ENCODE peak calls at places on chromosomes 2 and 18, in ten cellular contexts. S is thoracic aorta; T is dorsolateral prefrontal cortex; V is NCI-H1105; R is NCI-H2227 treated with DMSO at 0.1 percent for 48 hours; J is EL; Q is stimulated activated CD4-positive, alpha-beta T cell treated with anti-CD3 and anti-CD28 coated beads, TNF-alpha, amount 100 ng/mL, for 24 hours; L is nephron progenitor cell; G is iris pigment epithelial cell; I is transverse colon. M is an unnamed sample.

GRCh38 chr2:73931531-73932500 is 5.1 kb downstream of the DGUOK start:
- DNase-seq in S (no peak), T (no peak), V (no peak), R (no peak), J (peak), Q (peak), L (no peak), G (peak), I (no peak), M (no peak)

GRCh38 chr2:160062283-160063005 is at the start of gene PLA2R1:
- DNase-seq in S (no peak), T (peak), V (no peak), R (peak), J (peak), Q (no peak), L (peak), G (peak), I (peak), M (no peak)

GRCh38 chr2:170822292-170822884 is 5.7 kb downstream of the GAD1 start:
- DNase-seq in S (no peak), T (no peak), V (no peak), R (no peak), J (peak), Q (no peak), L (peak), G (no peak), I (no peak), M (no peak)

GRCh38 chr18:78635093-78635800 is 344.4 kb upstream of the SALL3 start:
- DNase-seq in S (no peak), T (no peak), V (no peak), R (no peak), J (no peak), Q (no peak), L (no peak), G (no peak), I (no peak), M (no peak)

GRCh38 chr2:241378816-241379215 is 22.7 kb downstream of the FARP2 start:
- DNase-seq in S (no peak), T (no peak), V (no peak), R (no peak), J (no peak), Q (no peak), L (no peak), G (no peak), I (no peak), M (no peak)

GRCh38 chr2:191593622-191594416 is 84.1 kb upstream of the NABP1 start:
- DNase-seq in S (no peak), T (no peak), V (no peak), R (no peak), J (peak), Q (no peak), L (no peak), G (peak), I (no peak), M (no peak)

GRCh38 chr2:71934595-71935263 is 212.9 kb downstream of the CYP26B1 start:
- DNase-seq in S (no peak), T (no peak), V (no peak), R (no peak), J (peak), Q (no peak), L (no peak), G (peak), I (no peak), M (peak)

GRCh38 chr2:109324859-109325258 is 195.9 kb downstream of the SH3RF3 start:
- DNase-seq in S (peak), T (no peak), V (no peak), R (no peak), J (peak), Q (no peak), L (no peak), G (peak), I (peak), M (no peak)

M was measured in mesenteric fat pad.